ENCODE peak calls at places on chromosome 17, in four cellular contexts. One of them, this sample, is unnamed.

GRCh38 chr17:77696720-77697460 is 261.6 kb upstream of the TNRC6C start:
- DNase-seq in AG09309: no peak
- DNase-seq in heart left ventricle: no peak
- DNase-seq in esophagus muscularis mucosa: no peak
- DNase-seq in this sample: no peak

GRCh38 chr17:40555296-40556190 is 9.7 kb downstream of the CCR7 start:
- DNase-seq in AG09309: no peak
- DNase-seq in heart left ventricle: no peak
- DNase-seq in esophagus muscularis mucosa: peak; percentile 79
- DNase-seq in this sample: peak; percentile 7

GRCh38 chr17:75238684-75239191 is 22.7 kb downstream of the GGA3 start:
- DNase-seq in AG09309: no peak
- DNase-seq in heart left ventricle: peak; percentile 49
- DNase-seq in esophagus muscularis mucosa: no peak
- DNase-seq in this sample: peak; percentile 55

GRCh38 chr17:35879748-35880654 is at the start of gene CCL5:
- DNase-seq in AG09309: no peak
- DNase-seq in heart left ventricle: no peak
- DNase-seq in esophagus muscularis mucosa: no peak
- DNase-seq in this sample: peak; percentile 75

GRCh38 chr17:76940738-76941350 is 72.6 kb downstream of the MGAT5B start:
- DNase-seq in AG09309: no peak
- DNase-seq in heart left ventricle: no peak
- DNase-seq in esophagus muscularis mucosa: no peak
- DNase-seq in this sample: no peak

GRCh38 chr17:39002991-39003715 is 36.0 kb upstream of the FBXO47 start:
- DNase-seq in AG09309: peak; percentile 46
- DNase-seq in heart left ventricle: peak; percentile 87
- DNase-seq in esophagus muscularis mucosa: peak; percentile 93
- DNase-seq in this sample: no peak

GRCh38 chr17:56914641-56915263 is 903 bp upstream of the TRIM25 start:
- DNase-seq in AG09309: no peak
- DNase-seq in heart left ventricle: no peak
- DNase-seq in esophagus muscularis mucosa: no peak
- DNase-seq in this sample: no peak

GRCh38 chr17:68771867-68772515 is 170.8 kb upstream of the FAM20A start:
- DNase-seq in AG09309: no peak
- DNase-seq in heart left ventricle: no peak
- DNase-seq in esophagus muscularis mucosa: no peak
- DNase-seq in this sample: no peak

GRCh38 chr17:49707246-49707607 is 537 bp downstream of the SLC35B1 start:
- DNase-seq in AG09309: no peak
- DNase-seq in heart left ventricle: no peak
- DNase-seq in esophagus muscularis mucosa: no peak
- DNase-seq in this sample: no peak
- TF ChIP-seq CTCF in AG09309: no peak
- TF ChIP-seq CTCF in heart left ventricle: no peak
- TF ChIP-seq CTCF in esophagus muscularis mucosa: peak; percentile 5
- TF ChIP-seq CTCF in this sample: no peak

GRCh38 chr17:79811036-79811887 is 14.4 kb upstream of the CBX8 start:
- DNase-seq in AG09309: no peak
- DNase-seq in heart left ventricle: no peak
- DNase-seq in esophagus muscularis mucosa: no peak
- DNase-seq in this sample: no peak
- TF ChIP-seq CTCF in AG09309: peak; percentile 47
- TF ChIP-seq CTCF in heart left ventricle: peak; percentile 57
- TF ChIP-seq CTCF in esophagus muscularis mucosa: peak; percentile 42
- TF ChIP-seq CTCF in this sample: peak; percentile 36

DNA sequence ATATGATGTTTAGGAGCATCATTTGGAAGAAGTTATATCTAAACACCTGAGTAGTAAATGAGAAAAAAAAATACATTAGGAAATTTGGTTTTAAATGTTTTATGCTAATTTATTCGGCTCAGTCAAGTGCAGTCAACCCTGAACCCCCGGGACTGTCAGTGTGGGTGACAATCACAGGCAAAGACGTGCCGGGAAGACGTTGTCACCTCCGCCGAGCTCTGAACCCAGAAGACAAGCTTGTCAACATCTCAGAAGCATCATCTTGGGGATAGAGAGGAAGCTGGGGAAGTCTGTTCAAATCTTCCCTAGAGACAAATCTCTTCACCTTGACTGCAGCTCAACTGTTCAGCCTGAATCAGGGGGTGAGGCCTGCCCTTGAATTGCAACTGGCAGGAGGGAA is 159.7 kb downstream of the RBFOX3 start:
- DNase-seq in AG09309: no peak
- DNase-seq in heart left ventricle: no peak
- DNase-seq in esophagus muscularis mucosa: no peak
- DNase-seq in this sample: no peak
- TF ChIP-seq CTCF in AG09309: no peak
- TF ChIP-seq CTCF in heart left ventricle: no peak
- TF ChIP-seq CTCF in esophagus muscularis mucosa: no peak
- TF ChIP-seq CTCF in this sample: no peak

GRCh38 chr17:81295678-81296381 is 723 bp upstream of the SLC38A10 start:
- DNase-seq in AG09309: no peak
- DNase-seq in heart left ventricle: no peak
- DNase-seq in esophagus muscularis mucosa: no peak
- DNase-seq in this sample: no peak
- TF ChIP-seq CTCF in AG09309: peak; percentile 33
- TF ChIP-seq CTCF in heart left ventricle: peak; percentile 41
- TF ChIP-seq CTCF in esophagus muscularis mucosa: peak; percentile 29
- TF ChIP-seq CTCF in this sample: no peak

GRCh38 chr17:6651483-6652452 is at the start of the genes C17orf100 and MED31:
- DNase-seq in AG09309: peak; percentile 39
- DNase-seq in heart left ventricle: peak; percentile 94
- DNase-seq in esophagus muscularis mucosa: peak; percentile 99
- DNase-seq in this sample: peak; percentile 89

GRCh38 chr17:6657633-6658287 is 6.2 kb downstream of the C17orf100 start:
- DNase-seq in AG09309: no peak
- DNase-seq in heart left ventricle: no peak
- DNase-seq in esophagus muscularis mucosa: no peak
- DNase-seq in this sample: no peak

GRCh38 chr17:6660101-6660500 is 8.5 kb downstream of the C17orf100 start:
- DNase-seq in AG09309: no peak
- DNase-seq in heart left ventricle: no peak
- DNase-seq in esophagus muscularis mucosa: no peak
- DNase-seq in this sample: no peak

GRCh38 chr17:6660765-6661463 is 9.4 kb downstream of the C17orf100 start:
- DNase-seq in AG09309: no peak
- DNase-seq in heart left ventricle: no peak
- DNase-seq in esophagus muscularis mucosa: no peak
- DNase-seq in this sample: no peak

DNA sequence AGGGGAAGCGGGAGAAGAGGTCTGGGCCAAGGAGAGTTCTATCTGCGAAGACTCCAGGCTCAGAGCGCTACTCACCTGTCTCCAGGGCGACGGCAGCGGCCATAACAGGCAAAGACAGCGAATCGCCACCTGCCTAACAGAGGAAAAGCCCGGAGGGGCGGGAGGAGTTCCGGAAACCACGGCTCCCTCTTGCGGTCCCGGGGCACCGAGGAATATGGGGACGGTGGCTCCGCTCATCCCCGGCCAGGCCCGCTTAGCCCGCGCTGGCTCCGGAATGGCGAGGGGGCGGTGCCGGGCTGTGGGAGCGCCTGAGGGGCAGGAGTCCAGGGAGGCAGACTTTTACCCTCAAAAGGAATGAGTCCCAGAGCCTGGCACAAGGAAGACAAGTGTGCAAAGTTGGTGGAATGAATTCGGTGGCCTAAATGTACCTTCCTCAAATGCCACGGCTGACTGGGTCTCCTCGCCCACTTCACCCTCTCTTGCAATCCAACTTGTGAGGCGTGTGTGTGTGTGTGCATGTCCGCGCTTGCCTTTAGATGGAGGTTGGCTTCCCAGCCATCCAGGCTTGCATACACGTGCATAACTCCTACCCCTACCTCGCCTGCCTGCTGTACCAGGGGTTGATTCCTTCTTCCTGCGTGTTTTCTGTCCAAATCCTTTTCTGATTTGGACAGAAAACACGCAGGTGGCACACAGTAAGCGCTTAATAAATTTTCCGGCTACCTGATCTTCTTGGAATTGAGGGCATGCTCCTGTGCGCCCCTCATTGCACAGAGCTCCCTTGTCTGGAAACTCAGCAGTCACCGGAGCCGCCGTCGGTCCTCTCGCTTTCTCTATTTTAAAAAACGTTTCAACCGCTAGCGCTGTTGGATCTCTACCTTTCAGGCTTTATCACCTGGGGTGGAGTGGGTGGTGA is 3.5 kb downstream of the C17orf100 start:
- DNase-seq in AG09309: no peak
- DNase-seq in heart left ventricle: no peak
- DNase-seq in esophagus muscularis mucosa: no peak
- DNase-seq in this sample: no peak
- TF ChIP-seq CTCF in AG09309: no peak
- TF ChIP-seq CTCF in heart left ventricle: peak; percentile 20
- TF ChIP-seq CTCF in esophagus muscularis mucosa: no peak
- TF ChIP-seq CTCF in this sample: no peak

DNA sequence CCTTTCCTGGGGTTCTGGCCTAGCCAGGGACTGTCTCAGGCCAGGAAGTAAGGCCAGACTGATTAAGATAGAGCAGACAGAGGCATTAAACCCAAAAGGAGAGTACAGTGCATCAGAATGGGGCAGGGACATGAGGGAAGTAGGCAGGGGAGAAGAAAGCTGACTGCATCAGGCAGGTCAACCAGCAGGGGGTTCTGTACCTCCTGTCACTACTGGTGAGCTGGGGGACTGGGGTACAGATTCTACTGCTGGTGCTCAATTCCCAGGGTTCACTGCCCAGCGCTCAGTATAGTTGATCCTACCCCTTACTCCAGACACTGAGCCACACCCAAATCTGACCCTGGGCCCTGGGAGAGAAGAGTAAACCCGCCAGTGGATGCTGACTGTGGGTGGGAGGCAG is 12.9 kb upstream of the MTMR4 start:
- DNase-seq in AG09309: no peak
- DNase-seq in heart left ventricle: no peak
- DNase-seq in esophagus muscularis mucosa: no peak
- DNase-seq in this sample: no peak
- TF ChIP-seq CTCF in AG09309: no peak
- TF ChIP-seq CTCF in heart left ventricle: peak; percentile 14
- TF ChIP-seq CTCF in esophagus muscularis mucosa: no peak
- TF ChIP-seq CTCF in this sample: no peak

DNA sequence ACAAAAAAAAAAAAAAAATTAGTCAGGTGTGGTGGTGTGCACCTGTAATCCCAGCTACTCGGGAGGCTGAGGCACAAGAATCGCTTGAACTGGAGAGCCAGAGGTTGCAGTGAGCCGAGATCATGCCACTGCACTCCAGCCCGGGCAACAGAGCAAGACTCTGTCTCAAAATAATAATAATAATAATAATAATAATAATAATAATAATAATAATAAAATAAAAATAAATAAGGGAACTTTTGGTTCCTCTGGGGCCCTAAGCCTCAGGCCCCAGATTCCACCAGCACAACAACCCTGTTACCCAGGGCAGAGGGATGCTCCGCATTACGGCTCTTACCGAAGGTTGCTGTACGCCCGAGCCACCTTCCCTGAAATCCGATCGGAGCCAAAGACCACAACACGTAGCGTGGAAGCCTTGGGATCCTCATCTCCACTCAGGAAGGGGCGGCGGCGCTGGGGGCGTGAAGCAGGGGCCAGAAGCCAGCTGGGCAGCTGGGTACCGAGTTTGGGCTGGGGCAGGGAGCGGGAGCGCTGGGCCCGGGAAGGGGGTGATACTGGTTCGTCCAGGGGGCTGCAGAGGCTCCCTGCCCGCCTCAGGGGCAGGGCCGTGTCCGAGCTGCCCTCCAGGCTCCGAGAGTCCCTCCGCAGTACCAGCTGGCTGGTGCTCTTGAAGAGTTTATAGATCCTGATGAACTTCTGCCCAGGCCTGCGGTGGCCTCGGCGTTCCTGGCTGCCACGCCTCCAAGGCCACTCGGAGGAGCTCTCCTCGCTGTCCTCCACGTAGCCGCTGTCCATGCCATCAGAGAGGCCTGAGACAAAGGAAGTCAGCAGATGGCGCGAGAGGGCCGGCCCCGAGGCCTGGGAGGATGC is 20.6 kb upstream of the PIK3R6 start:
- DNase-seq in AG09309: no peak
- DNase-seq in heart left ventricle: peak; percentile 44
- DNase-seq in esophagus muscularis mucosa: no peak
- DNase-seq in this sample: no peak
- TF ChIP-seq CTCF in AG09309: no peak
- TF ChIP-seq CTCF in heart left ventricle: peak; percentile 49
- TF ChIP-seq CTCF in esophagus muscularis mucosa: no peak
- TF ChIP-seq CTCF in this sample: no peak

GRCh38 chr17:44655983-44656700 is at the start of gene MEIOC:
- DNase-seq in AG09309: no peak
- DNase-seq in heart left ventricle: no peak
- DNase-seq in esophagus muscularis mucosa: no peak
- DNase-seq in this sample: no peak
- TF ChIP-seq CTCF in AG09309: no peak
- TF ChIP-seq CTCF in heart left ventricle: no peak
- TF ChIP-seq CTCF in esophagus muscularis mucosa: no peak
- TF ChIP-seq CTCF in this sample: no peak

GRCh38 chr17:41959030-41959335 is 7.6 kb upstream of the CNP start:
- DNase-seq in AG09309: no peak
- DNase-seq in heart left ventricle: no peak
- DNase-seq in esophagus muscularis mucosa: no peak
- DNase-seq in this sample: no peak

GRCh38 chr17:41957869-41958231 is 8.7 kb upstream of the CNP start:
- DNase-seq in AG09309: no peak
- DNase-seq in heart left ventricle: no peak
- DNase-seq in esophagus muscularis mucosa: no peak
- DNase-seq in this sample: no peak

GRCh38 chr17:41957058-41957868 is 9.3 kb upstream of the CNP start:
- DNase-seq in AG09309: no peak
- DNase-seq in heart left ventricle: no peak
- DNase-seq in esophagus muscularis mucosa: no peak
- DNase-seq in this sample: no peak

GRCh38 chr17:41962111-41962510 is 4.5 kb upstream of the CNP start:
- DNase-seq in AG09309: no peak
- DNase-seq in heart left ventricle: no peak
- DNase-seq in esophagus muscularis mucosa: no peak
- DNase-seq in this sample: no peak

GRCh38 chr17:41959336-41960095 is 7.1 kb upstream of the CNP start:
- DNase-seq in AG09309: no peak
- DNase-seq in heart left ventricle: no peak
- DNase-seq in esophagus muscularis mucosa: no peak
- DNase-seq in this sample: no peak
- TF ChIP-seq CTCF in AG09309: peak; percentile 62
- TF ChIP-seq CTCF in heart left ventricle: peak; percentile 39
- TF ChIP-seq CTCF in esophagus muscularis mucosa: no peak
- TF ChIP-seq CTCF in this sample: no peak

This sample was measured in natural killer cell.